ENCODE peak calls at places on chromosomes 11 and 22, in eight cellular contexts. One of them, this sample, is unnamed.

GRCh38 chr22:16838073-16838472 is 12.9 kb upstream of the XKR3 start:
- DNase-seq in GM23248: peak; percentile 78
- DNase-seq in hepatocyte: no peak
- DNase-seq in neural progenitor cell: no peak
- DNase-seq in IMR-90: no peak
- DNase-seq in OCI-LY7: no peak
- DNase-seq in fibroblast of lung: no peak
- DNase-seq in HCT116: no peak
- DNase-seq in this sample: no peak

GRCh38 chr11:2574043-2574552 is 125.7 kb downstream of the KCNQ1OT1 start:
- DNase-seq in GM23248: no peak
- DNase-seq in neural progenitor cell: no peak
- DNase-seq in HCT116: no peak
- DNase-seq in fibroblast of lung: no peak
- DNase-seq in IMR-90: no peak
- DNase-seq in OCI-LY7: no peak
- DNase-seq in hepatocyte: no peak
- DNase-seq in this sample: no peak

GRCh38 chr11:97269527-97269926 is 879.7 kb downstream of the JRKL start:
- DNase-seq in GM23248: peak; percentile 0
- DNase-seq in OCI-LY7: no peak
- DNase-seq in HCT116: no peak
- DNase-seq in fibroblast of lung: no peak
- DNase-seq in hepatocyte: peak; percentile 23
- DNase-seq in neural progenitor cell: peak; percentile 47
- DNase-seq in IMR-90: no peak
- DNase-seq in this sample: no peak

GRCh38 chr11:102323542-102324261 is 6.4 kb downstream of the BIRC3 start:
- DNase-seq in GM23248: peak; percentile 79
- DNase-seq in hepatocyte: no peak
- DNase-seq in IMR-90: peak; percentile 84
- DNase-seq in OCI-LY7: no peak
- DNase-seq in HCT116: no peak
- DNase-seq in fibroblast of lung: peak; percentile 75
- DNase-seq in neural progenitor cell: no peak
- DNase-seq in this sample: no peak

GRCh38 chr22:31477329-31477728 is 12.3 kb downstream of the EIF4ENIF1 start:
- DNase-seq in OCI-LY7: peak; percentile 68
- DNase-seq in HCT116: no peak
- DNase-seq in fibroblast of lung: no peak
- DNase-seq in IMR-90: no peak
- DNase-seq in neural progenitor cell: no peak
- DNase-seq in GM23248: no peak
- DNase-seq in hepatocyte: no peak
- DNase-seq in this sample: no peak

GRCh38 chr11:36398261-36398953 is 102.3 kb downstream of the PRR5L start:
- DNase-seq in HCT116: no peak
- DNase-seq in hepatocyte: no peak
- DNase-seq in OCI-LY7: no peak
- DNase-seq in IMR-90: no peak
- DNase-seq in GM23248: no peak
- DNase-seq in fibroblast of lung: no peak
- DNase-seq in neural progenitor cell: no peak
- DNase-seq in this sample: no peak

GRCh38 chr11:115182282-115182952 is 321.8 kb downstream of the CADM1 start:
- DNase-seq in neural progenitor cell: no peak
- DNase-seq in GM23248: no peak
- DNase-seq in hepatocyte: no peak
- DNase-seq in HCT116: no peak
- DNase-seq in IMR-90: no peak
- DNase-seq in fibroblast of lung: no peak
- DNase-seq in OCI-LY7: no peak
- DNase-seq in this sample: no peak

GRCh38 chr11:102438311-102439062 is 14.1 kb downstream of the TMEM123 start:
- DNase-seq in fibroblast of lung: no peak
- DNase-seq in GM23248: peak; percentile 39
- DNase-seq in HCT116: no peak
- DNase-seq in OCI-LY7: no peak
- DNase-seq in IMR-90: no peak
- DNase-seq in neural progenitor cell: no peak
- DNase-seq in hepatocyte: peak; percentile 35
- DNase-seq in this sample: no peak

GRCh38 chr11:111942826-111943225 is 5.7 kb downstream of the DIXDC1 start:
- DNase-seq in OCI-LY7: no peak
- DNase-seq in neural progenitor cell: no peak
- DNase-seq in HCT116: no peak
- DNase-seq in fibroblast of lung: peak; percentile 81
- DNase-seq in hepatocyte: no peak
- DNase-seq in GM23248: peak; percentile 97
- DNase-seq in IMR-90: peak; percentile 19
- DNase-seq in this sample: no peak

GRCh38 chr22:27150530-27150909 is 493.1 kb downstream of the MIAT start:
- DNase-seq in neural progenitor cell: no peak
- DNase-seq in fibroblast of lung: no peak
- DNase-seq in HCT116: no peak
- DNase-seq in IMR-90: no peak
- DNase-seq in GM23248: peak; percentile 47
- DNase-seq in OCI-LY7: peak; percentile 2
- DNase-seq in hepatocyte: no peak
- DNase-seq in this sample: no peak

GRCh38 chr11:2273311-2273710 is 2.9 kb upstream of the ASCL2 start:
- DNase-seq in GM23248: no peak
- DNase-seq in OCI-LY7: no peak
- DNase-seq in IMR-90: no peak
- DNase-seq in hepatocyte: no peak
- DNase-seq in neural progenitor cell: no peak
- DNase-seq in HCT116: no peak
- DNase-seq in fibroblast of lung: no peak
- DNase-seq in this sample: no peak

GRCh38 chr22:41619979-41620645 is 731 bp downstream of the DESI1 start:
- DNase-seq in HCT116: no peak
- DNase-seq in IMR-90: no peak
- DNase-seq in GM23248: peak; percentile 60
- DNase-seq in hepatocyte: peak; percentile 68
- DNase-seq in OCI-LY7: peak; percentile 67
- DNase-seq in fibroblast of lung: no peak
- DNase-seq in neural progenitor cell: peak; percentile 68
- DNase-seq in this sample: no peak

GRCh38 chr11:31442086-31442485 is 67.3 kb downstream of the IMMP1L start:
- DNase-seq in HCT116: no peak
- DNase-seq in neural progenitor cell: peak; percentile 70
- DNase-seq in GM23248: no peak
- DNase-seq in fibroblast of lung: no peak
- DNase-seq in IMR-90: no peak
- DNase-seq in OCI-LY7: no peak
- DNase-seq in hepatocyte: no peak
- DNase-seq in this sample: no peak

GRCh38 chr11:94653561-94653960 is 86.4 kb downstream of the PIWIL4 start:
- DNase-seq in hepatocyte: no peak
- DNase-seq in neural progenitor cell: no peak
- DNase-seq in HCT116: no peak
- DNase-seq in IMR-90: no peak
- DNase-seq in fibroblast of lung: no peak
- DNase-seq in GM23248: no peak
- DNase-seq in OCI-LY7: no peak
- DNase-seq in this sample: no peak

GRCh38 chr11:127000291-127000968 is at the start of gene KIRREL3:
- DNase-seq in HCT116: no peak
- DNase-seq in hepatocyte: peak; percentile 20
- DNase-seq in neural progenitor cell: peak; percentile 72
- DNase-seq in fibroblast of lung: peak; percentile 4
- DNase-seq in IMR-90: peak; percentile 40
- DNase-seq in OCI-LY7: no peak
- DNase-seq in GM23248: peak; percentile 80
- DNase-seq in this sample: no peak

GRCh38 chr11:134725939-134726639 is 314.0 kb upstream of the B3GAT1 start:
- DNase-seq in neural progenitor cell: peak; percentile 40
- DNase-seq in IMR-90: no peak
- DNase-seq in HCT116: peak; percentile 35
- DNase-seq in GM23248: no peak
- DNase-seq in OCI-LY7: no peak
- DNase-seq in fibroblast of lung: no peak
- DNase-seq in hepatocyte: peak; percentile 48
- DNase-seq in this sample: no peak

GRCh38 chr11:134837166-134837886 is 425.3 kb upstream of the B3GAT1 start:
- DNase-seq in GM23248: no peak
- DNase-seq in fibroblast of lung: no peak
- DNase-seq in IMR-90: no peak
- DNase-seq in neural progenitor cell: no peak
- DNase-seq in hepatocyte: no peak
- DNase-seq in OCI-LY7: no peak
- DNase-seq in HCT116: no peak
- DNase-seq in this sample: no peak

GRCh38 chr11:134098566-134099184 is 29.8 kb downstream of the JAM3 start:
- DNase-seq in neural progenitor cell: no peak
- DNase-seq in GM23248: no peak
- DNase-seq in HCT116: peak; percentile 27
- DNase-seq in fibroblast of lung: no peak
- DNase-seq in OCI-LY7: peak; percentile 19
- DNase-seq in hepatocyte: peak; percentile 41
- DNase-seq in IMR-90: no peak
- DNase-seq in this sample: no peak

GRCh38 chr11:103494491-103494890 is 385.3 kb downstream of the DYNC2H1 start:
- DNase-seq in fibroblast of lung: peak; percentile 10
- DNase-seq in OCI-LY7: no peak
- DNase-seq in hepatocyte: no peak
- DNase-seq in IMR-90: no peak
- DNase-seq in GM23248: peak; percentile 33
- DNase-seq in neural progenitor cell: no peak
- DNase-seq in HCT116: no peak
- DNase-seq in this sample: no peak

GRCh38 chr22:46941958-46942815 is 179.7 kb downstream of the TBC1D22A start:
- DNase-seq in fibroblast of lung: no peak
- DNase-seq in HCT116: no peak
- DNase-seq in GM23248: no peak
- DNase-seq in OCI-LY7: no peak
- DNase-seq in neural progenitor cell: no peak
- DNase-seq in IMR-90: peak; percentile 13
- DNase-seq in hepatocyte: peak; percentile 40
- DNase-seq in this sample: no peak

GRCh38 chr11:20164152-20164551 is 3.9 kb upstream of the DBX1 start:
- DNase-seq in fibroblast of lung: no peak
- DNase-seq in hepatocyte: no peak
- DNase-seq in OCI-LY7: no peak
- DNase-seq in IMR-90: no peak
- DNase-seq in GM23248: no peak
- DNase-seq in HCT116: no peak
- DNase-seq in neural progenitor cell: peak; percentile 31
- DNase-seq in this sample: no peak

GRCh38 chr11:20161923-20162322 is 1.6 kb upstream of the DBX1 start:
- DNase-seq in OCI-LY7: no peak
- DNase-seq in GM23248: no peak
- DNase-seq in HCT116: no peak
- DNase-seq in fibroblast of lung: no peak
- DNase-seq in IMR-90: no peak
- DNase-seq in hepatocyte: no peak
- DNase-seq in neural progenitor cell: peak; percentile 29
- DNase-seq in this sample: no peak

GRCh38 chr11:20163778-20164133 is 3.5 kb upstream of the DBX1 start:
- DNase-seq in OCI-LY7: no peak
- DNase-seq in fibroblast of lung: no peak
- DNase-seq in neural progenitor cell: peak; percentile 78
- DNase-seq in IMR-90: no peak
- DNase-seq in hepatocyte: no peak
- DNase-seq in HCT116: no peak
- DNase-seq in GM23248: no peak
- DNase-seq in this sample: no peak

GRCh38 chr11:20162340-20162739 is 2.1 kb upstream of the DBX1 start:
- DNase-seq in OCI-LY7: no peak
- DNase-seq in IMR-90: no peak
- DNase-seq in neural progenitor cell: peak; percentile 54
- DNase-seq in hepatocyte: no peak
- DNase-seq in GM23248: no peak
- DNase-seq in HCT116: no peak
- DNase-seq in fibroblast of lung: no peak
- DNase-seq in this sample: no peak

GRCh38 chr11:20162824-20163777 is 2.8 kb upstream of the DBX1 start:
- DNase-seq in neural progenitor cell: peak; percentile 85
- DNase-seq in HCT116: no peak
- DNase-seq in hepatocyte: peak; percentile 35
- DNase-seq in OCI-LY7: no peak
- DNase-seq in fibroblast of lung: peak; percentile 37
- DNase-seq in GM23248: peak; percentile 50
- DNase-seq in IMR-90: peak; percentile 18
- DNase-seq in this sample: no peak
- H3K4me3 ChIP-seq in neural progenitor cell: peak overlapping the region; percentile 65
- H3K4me3 ChIP-seq in HCT116: no peak overlapping the region
- H3K4me3 ChIP-seq in hepatocyte: peak overlapping the region; percentile 49
- H3K4me3 ChIP-seq in OCI-LY7: no peak overlapping the region
- H3K4me3 ChIP-seq in fibroblast of lung: peak overlapping the region; percentile 27
- H3K4me3 ChIP-seq in GM23248: peak overlapping the region; percentile 41
- H3K4me3 ChIP-seq in IMR-90: no peak overlapping the region
- H3K4me3 ChIP-seq in this sample: peak overlapping the region; percentile 29

GRCh38 chr11:45929486-45930030 is 7.1 kb downstream of the LARGE2 start:
- DNase-seq in fibroblast of lung: no peak
- DNase-seq in HCT116: no peak
- DNase-seq in hepatocyte: no peak
- DNase-seq in neural progenitor cell: no peak
- DNase-seq in OCI-LY7: no peak
- DNase-seq in GM23248: peak; percentile 40
- DNase-seq in IMR-90: no peak
- DNase-seq in this sample: no peak
- H3K4me2 ChIP-seq in fibroblast of lung: no peak overlapping the region
- H3K4me2 ChIP-seq in HCT116: no peak overlapping the region
- H3K4me2 ChIP-seq in hepatocyte: no peak overlapping the region
- H3K4me2 ChIP-seq in neural progenitor cell: no peak overlapping the region
- H3K4me2 ChIP-seq in OCI-LY7: peak overlapping the region; percentile 86
- H3K4me2 ChIP-seq in GM23248: no peak overlapping the region
- H3K4me2 ChIP-seq in IMR-90: no peak overlapping the region
- H3K4me2 ChIP-seq in this sample: peak overlapping the region; percentile 53

DNA sequence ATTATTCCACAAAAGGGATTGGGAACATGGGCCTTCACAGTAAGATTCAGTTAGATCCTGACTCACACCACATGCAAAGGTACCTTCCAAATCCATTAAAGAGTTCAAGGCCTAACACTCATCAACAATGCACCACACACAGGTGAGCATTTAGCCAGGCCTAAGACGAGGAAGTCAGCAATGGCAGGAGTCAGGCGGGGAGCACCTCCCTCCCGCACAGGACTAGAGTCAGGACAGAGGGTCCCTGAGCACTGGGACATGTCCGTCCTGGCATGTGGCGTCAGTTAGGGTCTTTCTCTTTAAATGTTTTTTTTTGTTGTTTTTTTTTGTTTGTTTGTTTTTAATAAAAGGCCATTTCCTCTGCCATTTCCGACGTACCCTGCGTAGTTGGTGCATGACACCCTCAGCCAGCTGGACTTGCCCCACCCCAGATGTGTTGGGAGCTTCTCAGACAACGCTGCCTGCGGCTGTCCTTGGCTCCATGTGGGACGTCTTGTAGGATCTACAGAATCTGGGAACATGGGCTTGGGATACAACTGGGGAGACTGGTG is 1458.6 kb downstream of the BRD1 start:
- DNase-seq in fibroblast of lung: no peak
- DNase-seq in neural progenitor cell: no peak
- DNase-seq in OCI-LY7: no peak
- DNase-seq in hepatocyte: no peak
- DNase-seq in GM23248: no peak
- DNase-seq in IMR-90: no peak
- DNase-seq in HCT116: no peak
- DNase-seq in this sample: no peak
- H3K9me3 ChIP-seq in fibroblast of lung: no peaks in the 10 kb centered on the region
- H3K9me3 ChIP-seq in neural progenitor cell: no peaks in the 10 kb centered on the region
- H3K9me3 ChIP-seq in OCI-LY7: no peaks in the 10 kb centered on the region
- H3K9me3 ChIP-seq in hepatocyte: no peaks in the 10 kb centered on the region
- H3K9me3 ChIP-seq in GM23248: no peaks in the 10 kb centered on the region
- H3K9me3 ChIP-seq in IMR-90: peaks cover 45% of the 10 kb centered on the region
- H3K9me3 ChIP-seq in HCT116: no peaks in the 10 kb centered on the region
- H3K9me3 ChIP-seq in this sample: peaks cover 7% of the 10 kb centered on the region

GRCh38 chr11:62922653-62923371 is 1.6 kb upstream of the CHRM1 start:
- DNase-seq in HCT116: no peak
- DNase-seq in IMR-90: no peak
- DNase-seq in neural progenitor cell: peak; percentile 40
- DNase-seq in OCI-LY7: peak; percentile 15
- DNase-seq in GM23248: peak; percentile 68
- DNase-seq in hepatocyte: no peak
- DNase-seq in fibroblast of lung: no peak
- DNase-seq in this sample: no peak
- H3K4me3 ChIP-seq in HCT116: no peak overlapping the region
- H3K4me3 ChIP-seq in IMR-90: no peak overlapping the region
- H3K4me3 ChIP-seq in neural progenitor cell: no peak overlapping the region
- H3K4me3 ChIP-seq in OCI-LY7: no peak overlapping the region
- H3K4me3 ChIP-seq in GM23248: peak overlapping the region; percentile 54
- H3K4me3 ChIP-seq in hepatocyte: no peak overlapping the region
- H3K4me3 ChIP-seq in fibroblast of lung: no peak overlapping the region
- H3K4me3 ChIP-seq in this sample: no peak overlapping the region